ENCODE peak calls at places on chromosome 18, in nine cellular contexts. T, D, I, L, V, W, S, Z and U are unnamed samples.

GRCh38 chr18:65753520-65753919 is 2.7 kb downstream of the CDH7 start:
- DNase-seq in S (peak; percentile 14), I (no peak), D (no peak), V (peak; percentile 58), W (peak; percentile 13), L (peak; percentile 87), T (no peak), Z (no peak), U (no peak)

GRCh38 chr18:1784113-1784512 is 787.2 kb downstream of the METTL4 start:
- DNase-seq in L (no peak), V (no peak), D (no peak), W (no peak), T (no peak), S (no peak), I (no peak), Z (no peak), U (no peak)

GRCh38 chr18:73462092-73462491 is 594.3 kb upstream of the NETO1 start:
- DNase-seq in T (no peak), L (peak; percentile 90), S (no peak), I (peak; percentile 90), W (no peak), Z (peak; percentile 9), V (no peak), D (peak; percentile 18), U (no peak)

GRCh38 chr18:68409585-68409984 is 305.3 kb downstream of the TMX3 start:
- DNase-seq in V (no peak), D (no peak), L (no peak), S (no peak), Z (no peak), T (no peak), I (no peak), W (no peak), U (no peak)

GRCh38 chr18:75209952-75210261 is 690 bp upstream of the TSHZ1 start:
- DNase-seq in S (no peak), I (no peak), D (no peak), L (peak; percentile 39), Z (peak; percentile 4), T (no peak), W (no peak), V (no peak), U (peak; percentile 22)

GRCh38 chr18:55586841-55587240 is 1.2 kb downstream of the TCF4 start:
- DNase-seq in L (peak; percentile 38), T (no peak), I (peak; percentile 54), S (peak; percentile 66), D (no peak), V (no peak), Z (peak; percentile 4), W (no peak), U (no peak)

GRCh38 chr18:49052891-49053644 is 102.3 kb upstream of the SMAD7 start:
- DNase-seq in D (peak; percentile 94), T (peak; percentile 14), S (no peak), V (no peak), I (peak; percentile 49), L (no peak), W (no peak), Z (peak; percentile 86), U (no peak)

GRCh38 chr18:63236990-63237389 is 82.6 kb downstream of the BCL2 start:
- DNase-seq in S (no peak), V (no peak), L (no peak), I (no peak), W (no peak), D (no peak), Z (no peak), T (no peak), U (no peak)

GRCh38 chr18:78925193-78925540 is 54.5 kb upstream of the SALL3 start:
- DNase-seq in T (no peak), S (no peak), L (no peak), D (no peak), W (no peak), V (no peak), Z (no peak), I (no peak), U (no peak)

GRCh38 chr18:58195278-58195721 is 151.3 kb downstream of the NEDD4L start:
- DNase-seq in V (peak; percentile 92), L (peak; percentile 54), D (no peak), S (peak; percentile 92), W (no peak), I (no peak), T (no peak), Z (no peak), U (no peak)

GRCh38 chr18:24170389-24170788 is 31.5 kb downstream of the CABYR start:
- DNase-seq in I (no peak), Z (no peak), S (no peak), T (no peak), L (no peak), D (no peak), W (no peak), V (no peak), U (no peak)

GRCh38 chr18:7158201-7158600 is 40.6 kb upstream of the LAMA1 start:
- DNase-seq in W (no peak), S (no peak), Z (peak; percentile 65), V (no peak), T (no peak), L (no peak), D (no peak), I (no peak), U (no peak)

GRCh38 chr18:79935098-79935480 is 16.4 kb downstream of the SLC66A2 start:
- DNase-seq in D (no peak), S (no peak), I (no peak), V (peak; percentile 22), W (no peak), L (no peak), T (no peak), Z (no peak), U (no peak)

GRCh38 chr18:37631422-37631821 is 65.8 kb upstream of the CELF4 start:
- DNase-seq in W (no peak), L (no peak), S (no peak), V (no peak), Z (no peak), I (no peak), D (no peak), T (no peak), U (no peak)

GRCh38 chr18:79555885-79556284 is 123.7 kb upstream of the CTDP1 start:
- DNase-seq in T (no peak), S (no peak), V (no peak), W (no peak), L (no peak), D (no peak), I (no peak), Z (no peak), U (no peak)

GRCh38 chr18:46679846-46680598 is 23.0 kb upstream of the LOXHD1 start:
- DNase-seq in W (no peak), V (no peak), S (no peak), T (no peak), L (no peak), I (no peak), D (no peak), Z (no peak), U (no peak)

GRCh38 chr18:55811964-55812363 is 224.0 kb upstream of the TCF4 start:
- DNase-seq in V (no peak), T (no peak), L (no peak), S (no peak), D (no peak), Z (no peak), W (no peak), I (no peak), U (no peak)

GRCh38 chr18:74420491-74420890 is 36.6 kb downstream of the DIPK1C start:
- DNase-seq in Z (no peak), L (no peak), D (no peak), S (no peak), T (no peak), W (no peak), I (no peak), V (no peak), U (no peak)

GRCh38 chr18:70781860-70782453 is 493.1 kb downstream of the SOCS6 start:
- DNase-seq in T (no peak), I (peak; percentile 8), V (peak; percentile 57), L (peak; percentile 81), W (peak; percentile 2), S (peak; percentile 16), Z (peak; percentile 21), D (peak; percentile 1), U (peak; percentile 5)